ENCODE peak calls at places on chromosomes 6 and 20, in nine cellular contexts. W, P, D, B, N, I, K, A and Z are unnamed samples. For H3K27me3, the result is how much of the 10 kb centered on the place peaks cover.

GRCh38 chr6:158324136-158324535 is 11.9 kb downstream of the TULP4 start:
- DNase-seq in A (peak), D (no peak), W (no peak), K (no peak), P (no peak), B (no peak), I (peak), N (no peak), Z (no peak)

GRCh38 chr20:54062812-54063280 is 7.5 kb downstream of the BCAS1 start:
- DNase-seq in W (peak), A (peak), K (no peak), B (no peak), D (peak), I (no peak), P (no peak), N (peak), Z (no peak)

GRCh38 chr6:31651602-31652191 is 764 bp downstream of the BAG6 start:
- DNase-seq in N (peak), A (peak), K (no peak), I (no peak), B (no peak), P (no peak), D (peak), W (no peak), Z (peak)

GRCh38 chr6:170147056-170147787 is 143.7 kb downstream of the DLL1 start:
- DNase-seq in B (no peak), A (no peak), D (no peak), W (no peak), K (no peak), I (no peak), N (no peak), P (peak), Z (no peak)

GRCh38 chr6:7692453-7692784 is 33.5 kb upstream of the BMP6 start:
- DNase-seq in N (no peak), B (no peak), W (no peak), I (no peak), K (no peak), A (no peak), D (no peak), P (no peak), Z (no peak)

GRCh38 chr6:80469977-80470376 is 363.5 kb downstream of the BCKDHB start:
- DNase-seq in N (no peak), D (no peak), I (no peak), P (no peak), B (no peak), W (no peak), A (no peak), K (no peak), Z (no peak)

GRCh38 chr6:23106951-23107350 is 537.6 kb downstream of the HDGFL1 start:
- DNase-seq in B (peak), D (peak), N (peak), A (peak), P (no peak), W (no peak), K (no peak), I (peak), Z (peak)

GRCh38 chr6:44563397-44563796 is 175.9 kb downstream of the CDC5L start:
- DNase-seq in P (no peak), W (no peak), N (no peak), A (peak), B (no peak), K (no peak), I (no peak), D (no peak), Z (no peak)

GRCh38 chr20:57829805-57830514 is 120.1 kb upstream of the PMEPA1 start:
- DNase-seq in A (no peak), B (no peak), D (no peak), P (no peak), K (no peak), N (no peak), W (no peak), I (no peak), Z (no peak)

GRCh38 chr20:60467078-60467477 is 508.9 kb downstream of the CDH26 start:
- DNase-seq in B (no peak), D (no peak), N (no peak), K (no peak), W (no peak), I (no peak), P (no peak), A (no peak), Z (no peak)

GRCh38 chr20:48669946-48670630 is 157.7 kb downstream of the PREX1 start:
- DNase-seq in W (no peak), A (no peak), D (no peak), P (no peak), K (no peak), B (no peak), N (no peak), I (no peak), Z (no peak)

GRCh38 chr6:68635706-68636513 is 828 bp downstream of the ADGRB3 start:
- DNase-seq in P (no peak), D (no peak), B (no peak), W (no peak), N (peak), A (no peak), I (no peak), K (peak), Z (no peak)

GRCh38 chr6:157539421-157539822 is 158.4 kb downstream of the ZDHHC14 start:
- DNase-seq in D (no peak), A (no peak), I (no peak), K (no peak), W (no peak), P (no peak), B (no peak), N (no peak), Z (no peak)

GRCh38 chr6:37283786-37284185 is 25.8 kb upstream of the TMEM217 start:
- DNase-seq in W (no peak), K (peak), A (peak), D (no peak), P (no peak), N (peak), B (no peak), I (no peak), Z (no peak)

GRCh38 chr20:36336204-36336603 is 30.1 kb downstream of the DLGAP4 start:
- DNase-seq in P (no peak), A (no peak), B (no peak), D (no peak), W (no peak), I (no peak), N (no peak), K (no peak), Z (no peak)

GRCh38 chr6:118668761-118669411 is 17.5 kb upstream of the CEP85L start:
- DNase-seq in N (peak), P (no peak), B (peak), K (no peak), I (no peak), W (no peak), D (no peak), A (peak), Z (no peak)

GRCh38 chr20:63315982-63316491 is 23.1 kb downstream of the COL20A1 start:
- DNase-seq in P (peak), K (no peak), I (no peak), N (no peak), D (no peak), A (no peak), B (no peak), W (no peak), Z (no peak)

GRCh38 chr6:45541934-45542333 is 164.2 kb upstream of the SUPT3H start:
- DNase-seq in N (no peak), K (no peak), D (no peak), A (no peak), I (no peak), B (no peak), P (no peak), W (no peak), Z (no peak)

DNA sequence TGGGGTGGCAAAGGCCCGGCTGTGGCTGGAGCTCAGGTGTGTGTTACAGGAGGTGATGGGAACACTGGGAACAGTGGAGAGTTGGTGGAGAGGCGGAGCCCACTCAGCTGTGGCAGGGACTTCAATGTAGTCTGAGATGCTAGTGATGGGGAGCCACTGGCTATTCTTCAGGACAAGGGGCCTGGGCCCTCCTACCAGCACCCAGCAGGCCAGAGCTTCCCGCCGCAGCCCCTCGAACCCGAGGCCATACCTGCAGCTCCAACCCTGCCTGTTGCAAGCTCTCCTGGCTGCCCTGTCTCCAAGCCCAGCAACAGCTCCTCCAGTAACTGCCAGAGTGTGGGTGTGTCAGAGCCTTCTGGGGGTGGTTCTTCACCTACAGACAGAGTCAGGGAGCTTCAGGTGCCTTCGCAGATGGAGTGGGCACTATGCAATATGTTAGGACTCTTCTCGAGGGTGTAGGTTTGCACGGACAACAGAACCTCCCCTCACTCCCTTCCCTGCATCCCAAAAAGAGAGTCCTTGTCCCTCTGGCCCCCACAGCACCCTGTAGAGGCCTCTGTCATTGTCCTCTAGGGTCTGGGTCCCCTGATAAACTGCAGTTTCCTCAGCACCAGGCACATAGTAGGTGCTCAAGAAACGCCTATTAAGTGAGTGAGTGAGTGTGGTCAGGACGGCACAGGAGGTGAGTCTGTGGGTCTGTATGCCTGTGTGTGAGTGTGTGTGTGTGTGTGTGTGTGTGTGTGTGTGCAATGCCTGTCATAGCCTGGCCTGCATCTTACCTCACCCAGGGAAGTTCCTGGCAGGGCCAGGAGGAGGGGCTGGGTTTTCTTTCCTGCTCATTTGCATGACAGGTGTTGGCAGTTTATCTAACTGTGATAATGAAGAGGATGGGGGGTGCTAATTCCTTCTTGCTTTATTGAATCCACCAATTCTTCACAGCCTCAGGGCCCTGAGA is 146.4 kb upstream of the MLN start:
- DNase-seq in W (no peak), I (no peak), D (peak), A (no peak), N (no peak), K (no peak), B (no peak), P (no peak), Z (no peak)
- H3K27me3 ChIP-seq in W (under half), I (under half), D (under half), A (under half), N (half or more), K (half or more), B (under half), P (under half), Z (under half)

DNA sequence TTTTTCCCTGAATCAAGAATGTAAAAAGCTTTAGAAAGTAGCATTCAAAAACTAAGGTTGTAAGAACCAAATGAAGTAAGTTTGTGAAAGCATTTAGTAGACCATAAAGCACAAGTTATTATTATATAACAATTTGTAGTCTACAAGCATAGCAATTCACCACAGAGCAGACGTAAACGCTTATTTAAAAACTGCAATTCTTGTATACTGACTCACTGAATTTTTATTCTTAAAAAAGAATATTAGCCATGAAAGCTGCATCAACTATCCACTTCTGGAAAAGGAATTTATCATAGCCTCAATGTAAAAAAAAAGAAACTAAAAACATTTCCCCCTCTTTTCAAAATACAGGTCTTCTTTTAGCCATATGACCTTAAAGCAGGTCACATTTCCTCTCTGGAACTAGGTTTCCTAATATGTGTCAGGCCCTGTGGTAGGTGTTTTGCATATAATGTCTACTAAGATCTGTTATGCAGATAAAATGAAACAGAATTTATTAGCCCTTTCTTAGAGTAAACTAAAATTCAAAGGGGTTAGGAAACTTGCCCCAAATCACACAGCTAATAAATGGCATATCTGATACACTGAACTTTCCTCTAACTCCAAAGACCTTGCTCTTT is 2.1 kb downstream of the MAP3K7 start:
- DNase-seq in B (no peak), D (no peak), A (peak), W (no peak), P (no peak), K (no peak), N (peak), I (no peak), Z (no peak)
- H3K4me3 ChIP-seq in B (peak), D (peak), A (peak), W (peak), P (peak), K (peak), N (peak), I (no peak), Z (no peak)

GRCh38 chr6:15874351-15874750 is 211.5 kb upstream of the DTNBP1 start:
- DNase-seq in K (no peak), B (no peak), D (no peak), N (no peak), P (no peak), W (no peak), A (no peak), I (no peak), Z (no peak)
- H3K27me3 ChIP-seq in K (under half), B (under half), D (under half), N (under half), P (under half), W (under half), A (under half), I (under half), Z (under half)

DNA sequence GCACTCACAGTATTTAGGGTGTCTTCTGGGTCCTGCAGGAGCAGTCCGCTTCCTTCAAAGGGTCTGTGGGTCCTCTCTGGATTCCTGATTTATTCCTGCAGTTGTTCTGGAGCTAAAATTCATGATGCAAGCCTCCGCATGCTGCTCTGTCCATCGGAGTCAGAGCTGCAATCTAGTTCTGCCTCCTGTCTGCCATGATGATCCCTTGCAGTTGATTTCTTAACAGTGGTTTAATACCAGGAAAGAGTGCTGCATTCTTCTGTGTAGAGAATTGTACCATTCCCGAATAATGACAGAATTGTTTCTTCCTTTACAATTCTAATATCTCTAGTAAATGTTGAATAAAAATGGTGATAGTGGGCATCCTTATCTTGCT is 72.0 kb upstream of the B3GAT2 start:
- DNase-seq in B (no peak), K (no peak), A (no peak), I (no peak), P (no peak), N (no peak), W (no peak), D (no peak), Z (no peak)
- H3K4me3 ChIP-seq in B (no peak), K (no peak), A (no peak), I (no peak), P (no peak), N (no peak), W (no peak), D (no peak), Z (no peak)

DNA sequence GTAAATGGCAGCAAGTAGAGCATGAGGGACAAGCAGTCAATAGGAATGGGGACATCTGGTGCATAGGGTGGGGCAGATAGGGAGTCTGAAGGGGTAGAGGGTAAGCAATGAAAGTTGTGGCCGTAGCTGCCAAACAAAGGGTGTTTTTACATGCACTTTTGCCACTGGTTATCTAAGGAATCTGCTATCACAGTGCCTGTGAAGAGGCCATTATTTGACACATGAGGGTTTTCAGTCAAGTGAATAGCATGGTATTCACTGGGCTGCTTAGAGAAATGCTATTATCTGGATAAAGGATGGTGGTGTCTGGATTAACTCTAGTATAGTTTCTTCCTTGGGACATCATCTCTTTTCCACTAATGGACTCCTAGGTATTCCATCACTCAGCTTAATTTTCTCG is 118.2 kb downstream of the CARMIL1 start:
- DNase-seq in W (no peak), B (no peak), I (no peak), A (no peak), N (no peak), K (no peak), D (no peak), P (no peak), Z (no peak)
- H3K27me3 ChIP-seq in W (under half), B (under half), I (under half), A (under half), N (under half), K (under half), D (under half), P (under half), Z (under half)

GRCh38 chr6:134446901-134447300 is 129.0 kb upstream of the SGK1 start:
- DNase-seq in K (no peak), D (peak), B (no peak), W (no peak), N (peak), A (peak), I (no peak), P (no peak), Z (no peak)
- H3K4me3 ChIP-seq in K (no peak), D (no peak), B (no peak), W (no peak), N (no peak), A (no peak), I (no peak), P (no peak), Z (no peak)